ENCODE peak calls at places on chromosomes 3 and 15, in six cellular contexts. One of them, this sample, is unnamed.

GRCh38 chr15:68980786-68981185 is 33.7 kb upstream of the NOX5 start:
- DNase-seq in IMR-90: no peak
- DNase-seq in A673: peak; percentile 93
- DNase-seq in A549: no peak
- DNase-seq in natural killer cell: no peak
- DNase-seq in fibroblast of lung: no peak
- DNase-seq in this sample: no peak

GRCh38 chr3:122078235-122078935 is 23.2 kb downstream of the CD86 start:
- DNase-seq in IMR-90: no peak
- DNase-seq in A673: no peak
- DNase-seq in A549: no peak
- DNase-seq in natural killer cell: no peak
- DNase-seq in fibroblast of lung: no peak
- DNase-seq in this sample: no peak

GRCh38 chr3:25084016-25084415 is 344.0 kb upstream of the RARB start:
- DNase-seq in IMR-90: no peak
- DNase-seq in A673: no peak
- DNase-seq in A549: no peak
- DNase-seq in natural killer cell: no peak
- DNase-seq in fibroblast of lung: no peak
- DNase-seq in this sample: no peak

GRCh38 chr15:73840771-73841170 is 32.6 kb upstream of the TBC1D21 start:
- DNase-seq in IMR-90: no peak
- DNase-seq in A673: no peak
- DNase-seq in A549: no peak
- DNase-seq in natural killer cell: no peak
- DNase-seq in fibroblast of lung: no peak
- DNase-seq in this sample: no peak

GRCh38 chr15:71444866-71445590 is 329.8 kb downstream of the THSD4 start:
- DNase-seq in IMR-90: peak; percentile 82
- DNase-seq in A673: no peak
- DNase-seq in A549: peak; percentile 92
- DNase-seq in natural killer cell: no peak
- DNase-seq in fibroblast of lung: peak; percentile 74
- DNase-seq in this sample: no peak

GRCh38 chr15:76866716-76867321 is 38.3 kb downstream of the SCAPER start:
- DNase-seq in IMR-90: peak; percentile 58
- DNase-seq in A673: peak; percentile 63
- DNase-seq in A549: peak; percentile 52
- DNase-seq in natural killer cell: no peak
- DNase-seq in fibroblast of lung: peak; percentile 29
- DNase-seq in this sample: no peak

GRCh38 chr3:160808838-160809237 is 52.8 kb downstream of the PPM1L start:
- DNase-seq in IMR-90: no peak
- DNase-seq in A673: no peak
- DNase-seq in A549: no peak
- DNase-seq in natural killer cell: no peak
- DNase-seq in fibroblast of lung: no peak
- DNase-seq in this sample: no peak

GRCh38 chr3:30770387-30770786 is 124.1 kb downstream of the GADL1 start:
- DNase-seq in IMR-90: peak; percentile 90
- DNase-seq in A673: no peak
- DNase-seq in A549: peak; percentile 66
- DNase-seq in natural killer cell: no peak
- DNase-seq in fibroblast of lung: peak; percentile 96
- DNase-seq in this sample: no peak

GRCh38 chr3:66068255-66068654 is 29.5 kb upstream of the MAGI1 start:
- DNase-seq in IMR-90: no peak
- DNase-seq in A673: no peak
- DNase-seq in A549: no peak
- DNase-seq in natural killer cell: no peak
- DNase-seq in fibroblast of lung: no peak
- DNase-seq in this sample: no peak

GRCh38 chr3:10955694-10956453 is 36.7 kb upstream of the SLC6A1 start:
- DNase-seq in IMR-90: no peak
- DNase-seq in A673: no peak
- DNase-seq in A549: no peak
- DNase-seq in natural killer cell: no peak
- DNase-seq in fibroblast of lung: no peak
- DNase-seq in this sample: no peak

GRCh38 chr3:37962906-37963486 is 27.6 kb upstream of the VILL start:
- DNase-seq in IMR-90: no peak
- DNase-seq in A673: no peak
- DNase-seq in A549: no peak
- DNase-seq in natural killer cell: no peak
- DNase-seq in fibroblast of lung: no peak
- DNase-seq in this sample: no peak

GRCh38 chr15:26087881-26088280 is 224.8 kb upstream of the ATP10A start:
- DNase-seq in IMR-90: peak; percentile 12
- DNase-seq in A673: no peak
- DNase-seq in A549: no peak
- DNase-seq in natural killer cell: no peak
- DNase-seq in fibroblast of lung: peak; percentile 42
- DNase-seq in this sample: no peak

GRCh38 chr15:92954578-92954977 is 54.5 kb downstream of the CHD2 start:
- DNase-seq in IMR-90: no peak
- DNase-seq in A673: peak; percentile 55
- DNase-seq in A549: peak; percentile 51
- DNase-seq in natural killer cell: no peak
- DNase-seq in fibroblast of lung: no peak
- DNase-seq in this sample: no peak

GRCh38 chr3:146783446-146783845 is 178.3 kb upstream of the PLSCR5 start:
- DNase-seq in IMR-90: no peak
- DNase-seq in A673: no peak
- DNase-seq in A549: no peak
- DNase-seq in natural killer cell: no peak
- DNase-seq in fibroblast of lung: peak; percentile 16
- DNase-seq in this sample: no peak

GRCh38 chr3:141123677-141124410 is 72.7 kb downstream of the SPSB4 start:
- DNase-seq in IMR-90: no peak
- DNase-seq in A673: no peak
- DNase-seq in A549: no peak
- DNase-seq in natural killer cell: no peak
- DNase-seq in fibroblast of lung: no peak
- DNase-seq in this sample: no peak

GRCh38 chr3:112794622-112795172 is 52.0 kb downstream of the CD200R1L start:
- DNase-seq in IMR-90: no peak
- DNase-seq in A673: no peak
- DNase-seq in A549: no peak
- DNase-seq in natural killer cell: no peak
- DNase-seq in fibroblast of lung: no peak
- DNase-seq in this sample: no peak

GRCh38 chr3:154936196-154936595 is 143.9 kb upstream of the MME start:
- DNase-seq in IMR-90: peak; percentile 10
- DNase-seq in A673: no peak
- DNase-seq in A549: no peak
- DNase-seq in natural killer cell: no peak
- DNase-seq in fibroblast of lung: no peak
- DNase-seq in this sample: no peak

GRCh38 chr3:154926721-154927120 is 153.4 kb upstream of the MME start:
- DNase-seq in IMR-90: no peak
- DNase-seq in A673: no peak
- DNase-seq in A549: no peak
- DNase-seq in natural killer cell: no peak
- DNase-seq in fibroblast of lung: no peak
- DNase-seq in this sample: no peak

GRCh38 chr3:154931484-154931883 is 148.6 kb upstream of the MME start:
- DNase-seq in IMR-90: peak; percentile 79
- DNase-seq in A673: no peak
- DNase-seq in A549: no peak
- DNase-seq in natural killer cell: no peak
- DNase-seq in fibroblast of lung: peak; percentile 1
- DNase-seq in this sample: no peak

GRCh38 chr3:154933581-154933980 is 146.5 kb upstream of the MME start:
- DNase-seq in IMR-90: no peak
- DNase-seq in A673: no peak
- DNase-seq in A549: no peak
- DNase-seq in natural killer cell: no peak
- DNase-seq in fibroblast of lung: no peak
- DNase-seq in this sample: no peak

DNA sequence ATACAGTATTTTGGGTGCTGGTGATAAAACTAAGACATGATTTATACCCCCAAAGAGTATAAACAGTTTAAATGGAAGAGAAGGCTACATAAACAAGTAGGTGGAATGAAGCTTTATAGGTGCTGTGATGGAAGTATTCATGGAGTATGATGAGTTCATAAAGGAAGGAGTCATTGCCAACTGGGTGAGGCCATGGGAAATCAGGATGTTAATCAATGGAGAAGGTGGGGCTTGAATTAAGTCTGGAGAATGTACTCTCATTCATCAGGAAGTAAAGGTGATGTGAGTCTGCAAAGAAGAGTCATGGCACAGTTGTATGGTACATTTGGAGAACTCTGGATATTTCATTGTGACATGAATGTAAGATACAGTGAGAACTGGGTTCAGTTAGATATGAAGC is 147.5 kb upstream of the MME start:
- DNase-seq in IMR-90: no peak
- DNase-seq in A673: no peak
- DNase-seq in A549: no peak
- DNase-seq in natural killer cell: no peak
- DNase-seq in fibroblast of lung: no peak
- DNase-seq in this sample: no peak
- TF ChIP-seq CTCF in IMR-90: no peak
- TF ChIP-seq CTCF in A673: no peak
- TF ChIP-seq CTCF in A549: no peak
- TF ChIP-seq CTCF in natural killer cell: no peak
- TF ChIP-seq CTCF in fibroblast of lung: no peak
- TF ChIP-seq CTCF in this sample: no peak

GRCh38 chr3:124246949-124247348 is 255.0 kb upstream of the ROPN1 start:
- DNase-seq in IMR-90: peak; percentile 25
- DNase-seq in A673: peak; percentile 27
- DNase-seq in A549: peak; percentile 52
- DNase-seq in natural killer cell: no peak
- DNase-seq in fibroblast of lung: peak; percentile 40
- DNase-seq in this sample: no peak
- TF ChIP-seq CTCF in IMR-90: peak; percentile 25
- TF ChIP-seq CTCF in A673: peak; percentile 67
- TF ChIP-seq CTCF in A549: peak; percentile 44
- TF ChIP-seq CTCF in natural killer cell: no peak
- TF ChIP-seq CTCF in fibroblast of lung: peak; percentile 38
- TF ChIP-seq CTCF in this sample: peak; percentile 55

DNA sequence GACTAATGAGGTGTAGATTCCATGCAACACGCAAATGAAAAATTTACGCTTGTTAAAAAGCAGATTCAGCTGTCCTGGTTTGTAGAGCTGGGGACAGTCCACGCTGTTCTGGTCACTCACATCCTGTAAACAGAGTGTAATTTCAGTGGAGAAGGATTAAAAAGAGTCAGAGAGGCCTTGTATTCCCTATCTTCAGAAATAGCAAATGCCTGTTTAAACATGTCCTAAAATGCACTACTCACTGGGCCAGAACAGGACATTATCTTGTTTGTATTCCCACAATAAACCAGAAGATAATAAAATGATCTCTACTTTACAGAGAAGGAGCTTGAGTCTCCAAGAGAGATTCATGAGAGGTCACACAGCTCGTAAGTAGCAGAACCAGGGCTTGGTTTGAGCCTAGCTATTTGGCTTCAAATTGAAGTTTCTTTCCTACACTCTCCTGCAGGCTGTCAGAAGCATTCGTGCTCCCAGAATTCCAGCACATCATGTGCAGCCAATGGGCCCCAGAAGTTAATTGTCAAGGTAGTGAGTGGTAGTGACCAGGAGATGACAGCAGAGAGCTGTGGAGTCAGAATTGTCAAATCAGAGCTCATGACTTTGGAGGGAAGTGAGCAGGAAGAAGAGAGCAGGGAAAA is 242.5 kb downstream of the ATP8B4 start:
- DNase-seq in IMR-90: no peak
- DNase-seq in A673: no peak
- DNase-seq in A549: peak; percentile 37
- DNase-seq in natural killer cell: no peak
- DNase-seq in fibroblast of lung: no peak
- DNase-seq in this sample: no peak
- TF ChIP-seq CTCF in IMR-90: peak; percentile 32
- TF ChIP-seq CTCF in A673: peak; percentile 15
- TF ChIP-seq CTCF in A549: peak; percentile 13
- TF ChIP-seq CTCF in natural killer cell: no peak
- TF ChIP-seq CTCF in fibroblast of lung: peak; percentile 2
- TF ChIP-seq CTCF in this sample: peak; percentile 32

DNA sequence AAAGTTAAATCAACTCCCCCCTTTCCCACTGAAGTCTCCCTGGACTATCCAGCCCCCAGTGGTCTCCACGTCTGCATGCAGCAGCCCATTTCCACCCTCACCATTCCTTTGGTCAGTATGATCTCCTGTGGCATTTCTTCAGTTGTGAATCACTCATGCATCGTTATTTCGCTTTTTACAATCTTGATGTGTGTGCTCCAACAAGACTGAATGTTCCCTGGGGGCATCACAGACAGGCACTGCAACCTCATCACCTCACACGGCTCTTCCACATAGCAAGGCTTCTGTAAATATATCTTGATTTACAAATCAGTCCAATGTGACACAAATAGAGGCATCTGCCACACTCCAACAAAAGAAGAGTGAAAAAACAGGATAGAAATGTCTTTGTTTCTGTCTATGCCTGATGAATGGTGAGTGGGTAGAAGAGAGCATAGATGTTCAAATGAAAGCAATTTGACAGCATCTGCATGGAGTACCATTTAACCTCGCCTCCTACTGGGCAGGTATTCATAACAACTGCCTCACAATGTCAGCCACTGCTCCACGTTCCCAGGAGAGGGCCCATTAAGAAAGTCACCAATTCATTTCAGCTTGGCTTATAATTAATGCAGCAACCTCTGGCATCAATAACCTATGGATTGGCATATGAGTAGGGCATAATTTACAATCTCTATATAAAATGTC is 5.2 kb downstream of the HEG1 start:
- DNase-seq in IMR-90: no peak
- DNase-seq in A673: no peak
- DNase-seq in A549: no peak
- DNase-seq in natural killer cell: no peak
- DNase-seq in fibroblast of lung: no peak
- DNase-seq in this sample: no peak
- TF ChIP-seq CTCF in IMR-90: no peak
- TF ChIP-seq CTCF in A673: no peak
- TF ChIP-seq CTCF in A549: no peak
- TF ChIP-seq CTCF in natural killer cell: no peak
- TF ChIP-seq CTCF in fibroblast of lung: no peak
- TF ChIP-seq CTCF in this sample: no peak